ENCODE peak calls at places on chromosomes 16 and 17, in ten cellular contexts. H is HCT116, F is SK-N-SH, Y is HL-60, L is GM12892, E is stomach, Q is K562, P is sigmoid colon, S is GM12891, U is transverse colon. R is an unnamed sample.

GRCh38 chr17:71900830-71901229 is 220.0 kb upstream of the SOX9 start:
- DNase-seq in P (no peak), U (no peak), H (peak; percentile 81), L (no peak), S (no peak), Y (no peak), E (no peak), F (no peak), Q (no peak), R (no peak)

GRCh38 chr16:66591018-66591417 is 11.8 kb downstream of the CMTM2 start:
- DNase-seq in L (no peak), P (no peak), F (no peak), U (no peak), S (no peak), H (no peak), Y (no peak), Q (no peak), E (no peak), R (no peak)

GRCh38 chr17:45077643-45078042 is 16.5 kb downstream of the NMT1 start:
- DNase-seq in Y (peak; percentile 84), H (no peak), F (no peak), U (no peak), P (no peak), L (no peak), E (no peak), Q (no peak), S (no peak), R (no peak)

GRCh38 chr17:288802-289356 is 63.7 kb downstream of the RPH3AL start:
- DNase-seq in L (no peak), F (no peak), S (no peak), P (peak; percentile 28), Q (no peak), E (no peak), Y (no peak), U (no peak), H (no peak), R (no peak)

GRCh38 chr17:31448467-31449077 is 57.1 kb downstream of the RAB11FIP4 start:
- DNase-seq in P (no peak), E (no peak), L (no peak), F (no peak), Y (no peak), Q (no peak), S (no peak), H (no peak), U (no peak), R (no peak)

GRCh38 chr17:30590086-30590485 is 112.9 kb downstream of the GOSR1 start:
- DNase-seq in Y (no peak), S (no peak), Q (no peak), P (no peak), L (no peak), H (no peak), E (no peak), U (no peak), F (no peak), R (no peak)

GRCh38 chr17:79650283-79650682 is 39.4 kb upstream of the RBFOX3 start:
- DNase-seq in Y (no peak), S (no peak), E (peak; percentile 10), L (no peak), U (no peak), H (no peak), P (peak; percentile 48), F (no peak), Q (no peak), R (no peak)

GRCh38 chr16:22075043-22075757 is 17.1 kb upstream of the VWA3A start:
- DNase-seq in E (no peak), Q (no peak), L (no peak), S (no peak), Y (no peak), U (no peak), P (no peak), F (no peak), H (no peak), R (no peak)

GRCh38 chr17:80270104-80270503 is 9.5 kb downstream of the RNF213 start:
- DNase-seq in L (no peak), F (no peak), E (no peak), H (no peak), Q (no peak), Y (no peak), U (no peak), P (no peak), S (no peak), R (no peak)

DNA sequence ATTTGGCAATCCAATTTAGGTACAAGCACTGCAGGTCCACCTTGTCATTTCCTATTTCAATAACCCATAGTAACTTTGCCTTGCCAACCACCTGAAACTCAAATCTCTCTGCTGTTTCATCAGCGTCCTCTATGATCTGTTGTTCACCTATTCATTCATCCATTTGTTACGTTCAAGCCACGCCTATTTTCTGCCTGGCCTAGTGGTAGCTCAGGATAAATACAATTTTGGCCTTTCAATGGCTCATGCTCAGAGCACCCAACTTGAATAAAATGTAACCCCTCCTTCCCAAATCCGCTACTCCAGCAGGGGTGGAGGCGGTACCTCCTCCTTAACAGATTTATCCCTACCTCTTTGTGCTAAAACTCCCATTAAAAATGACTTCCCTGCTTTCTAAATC is 3.6 kb upstream of the FBXO47 start:
- DNase-seq in F (no peak), U (no peak), E (no peak), Q (no peak), L (no peak), H (no peak), P (no peak), Y (no peak), S (no peak), R (no peak)
- TF ChIP-seq POLR2AphosphoS5 in F (no peak), U (no peak), E (no peak), Q (no peak), L (no peak), H (no peak), P (no peak), Y (no peak), S (no peak), R (no peak)

DNA sequence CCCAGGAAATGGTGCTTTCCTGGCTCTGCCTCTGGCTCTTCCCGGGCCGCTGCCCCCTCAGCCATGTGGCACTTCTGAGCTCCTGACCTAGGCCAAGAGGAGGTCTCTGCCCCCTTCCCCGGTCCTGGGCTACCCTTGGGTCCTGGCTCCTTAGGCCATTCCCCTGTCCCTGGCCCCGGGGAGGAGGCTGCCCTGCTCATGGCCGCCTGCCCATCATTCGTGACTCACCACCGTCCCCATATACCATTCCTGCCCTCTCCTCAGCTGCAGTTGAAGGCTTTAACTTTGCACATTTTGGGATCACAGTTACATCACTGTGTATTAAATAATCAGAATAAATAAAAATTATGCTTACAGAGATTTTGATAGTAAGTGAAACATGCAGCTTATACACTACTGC is 69.0 kb downstream of the GRIN2A start:
- DNase-seq in P (no peak), E (no peak), U (no peak), S (no peak), Y (no peak), F (no peak), Q (no peak), H (no peak), L (no peak), R (no peak)
- TF ChIP-seq POLR2AphosphoS5 in P (no peak), E (no peak), U (no peak), S (no peak), Y (no peak), F (no peak), Q (no peak), H (no peak), L (no peak), R (no peak)

GRCh38 chr16:13961099-13961811 is 41.3 kb downstream of the ERCC4 start:
- DNase-seq in Y (no peak), P (no peak), L (no peak), F (no peak), U (no peak), E (no peak), S (no peak), Q (no peak), H (no peak), R (no peak)

GRCh38 chr16:13956635-13957196 is 36.8 kb downstream of the ERCC4 start:
- DNase-seq in Q (no peak), S (no peak), L (no peak), P (no peak), F (no peak), Y (no peak), U (no peak), E (no peak), H (no peak), R (no peak)

GRCh38 chr16:13959626-13960025 is 39.7 kb downstream of the ERCC4 start:
- DNase-seq in F (no peak), P (no peak), H (no peak), L (no peak), U (no peak), Y (no peak), E (no peak), Q (no peak), S (no peak), R (no peak)

GRCh38 chr16:13958438-13958837 is 38.5 kb downstream of the ERCC4 start:
- DNase-seq in F (no peak), P (no peak), Y (no peak), Q (no peak), S (no peak), H (no peak), L (no peak), E (no peak), U (no peak), R (no peak)

DNA sequence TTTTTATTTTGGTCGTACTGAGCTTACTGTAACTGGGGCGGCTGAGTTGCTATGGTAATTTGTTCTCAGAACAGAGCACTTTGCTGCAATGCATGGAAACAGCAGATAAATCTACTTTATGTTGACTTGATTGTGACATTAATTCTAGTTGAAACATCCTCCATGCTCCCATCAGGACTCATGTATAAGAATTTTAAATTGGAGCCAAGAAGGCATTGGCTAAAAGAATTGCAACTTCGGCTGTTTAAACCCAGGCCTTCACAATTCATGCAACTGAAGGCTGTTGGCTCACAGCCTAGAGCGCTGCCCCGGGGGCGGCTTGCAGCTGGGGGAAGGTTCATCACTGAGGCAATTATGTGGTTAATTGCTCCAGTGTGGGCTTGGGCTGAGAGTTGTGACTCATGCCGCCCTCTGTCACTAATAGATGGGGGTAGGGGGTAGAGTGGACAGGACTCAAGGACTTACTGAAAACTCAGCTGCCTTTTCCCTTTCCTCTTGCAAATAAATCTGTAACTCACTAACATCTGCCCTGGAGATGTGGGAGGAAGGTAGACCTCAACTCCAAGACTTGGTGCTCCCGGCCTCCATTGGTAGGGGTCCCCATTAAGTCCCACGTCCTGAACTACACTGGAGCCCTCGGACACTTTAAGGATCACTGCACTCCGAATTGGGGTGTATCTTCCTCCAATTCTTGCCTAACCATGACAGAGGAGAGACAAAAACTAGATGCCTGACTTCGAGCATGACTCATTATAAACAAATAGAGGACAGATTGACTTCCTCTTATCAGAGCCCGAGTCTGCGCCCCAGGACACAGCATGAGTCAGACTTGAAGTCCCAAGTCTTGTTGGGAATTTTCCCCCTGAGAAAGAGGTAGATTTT is 37.5 kb downstream of the ERCC4 start:
- DNase-seq in Q (peak; percentile 32), F (peak; percentile 37), E (peak; percentile 56), Y (peak; percentile 64), U (peak; percentile 69), S (no peak), L (no peak), H (peak; percentile 86), P (peak; percentile 90), R (peak; percentile 89)
- TF ChIP-seq POLR2AphosphoS5 in Q (peak; percentile 32), F (no peak), E (peak; percentile 56), Y (peak; percentile 39), U (peak; percentile 70), S (no peak), L (no peak), H (no peak), P (no peak), R (peak; percentile 47)

DNA sequence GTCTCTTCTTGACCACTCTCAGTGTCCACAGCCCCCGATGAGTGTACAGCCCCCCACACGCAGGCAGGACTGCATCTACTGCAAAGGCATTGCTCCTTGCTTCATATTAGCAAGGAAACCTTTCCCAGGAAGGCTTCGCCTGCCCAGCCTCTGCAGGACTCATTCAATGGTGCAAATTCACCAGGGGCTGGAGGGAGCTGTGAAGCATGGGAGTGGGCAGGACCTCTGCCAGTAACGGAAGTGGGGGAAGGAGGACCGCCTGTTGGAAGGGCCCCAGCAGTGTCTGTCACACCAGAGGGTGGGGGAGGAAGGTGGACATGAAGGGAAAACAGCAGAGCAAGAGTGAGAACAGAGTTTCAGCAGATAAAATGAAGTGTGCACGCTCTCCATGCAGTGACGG is 2.5 kb downstream of the SPATA33 start:
- DNase-seq in H (no peak), L (no peak), F (no peak), E (no peak), Q (peak; percentile 7), S (no peak), Y (no peak), U (no peak), P (no peak), R (no peak)
- TF ChIP-seq POLR2AphosphoS5 in H (no peak), L (no peak), F (no peak), E (no peak), Q (no peak), S (no peak), Y (no peak), U (no peak), P (no peak), R (no peak)

R was measured in SK-N-MC.